ENCODE peak calls at places on chromosomes 12 and 14, in nine cellular contexts. G, V, C, U, R, B, S, W and T are unnamed samples.

GRCh38 chr14:68793734-68794129 is 865 bp upstream of the ZFP36L1 start:
- DNase-seq in V (no peak), R (no peak), U (no peak), G (no peak), C (peak), W (no peak), S (no peak), B (no peak), T (no peak)

GRCh38 chr12:54030889-54031860 is 1.7 kb upstream of the HOXC5 start:
- DNase-seq in U (no peak), B (no peak), V (peak), C (no peak), R (no peak), G (no peak), S (no peak), W (no peak), T (no peak)

GRCh38 chr14:100862277-100862676 is 36.4 kb downstream of the MEG3 start:
- DNase-seq in B (no peak), G (no peak), W (peak), U (no peak), R (no peak), V (peak), C (no peak), S (no peak), T (no peak)

GRCh38 chr12:49972641-49973360 is at the start of gene AQP6:
- DNase-seq in B (no peak), U (no peak), G (no peak), S (no peak), W (no peak), R (no peak), C (no peak), V (no peak), T (no peak)

GRCh38 chr14:74841230-74842207 is 34.4 kb downstream of the PROX2 start:
- DNase-seq in V (no peak), S (no peak), R (no peak), W (no peak), B (no peak), C (peak), G (peak), U (no peak), T (no peak)

GRCh38 chr14:51978566-51979398 is 10.6 kb upstream of the RTRAF start:
- DNase-seq in U (peak), R (peak), C (peak), S (peak), B (peak), G (peak), W (peak), V (peak), T (peak)

GRCh38 chr14:37116933-37117844 is 55.2 kb downstream of the SLC25A21 start:
- DNase-seq in R (peak), B (no peak), G (no peak), U (no peak), C (no peak), W (no peak), V (no peak), S (no peak), T (peak)

GRCh38 chr14:68254669-68255527 is 435.3 kb downstream of the RAD51B start:
- DNase-seq in G (no peak), C (no peak), W (no peak), S (no peak), R (no peak), B (no peak), V (no peak), U (no peak), T (no peak)

GRCh38 chr12:131912526-131913274 is 16.4 kb upstream of the PUS1 start:
- DNase-seq in U (no peak), W (no peak), V (peak), R (peak), S (no peak), B (no peak), C (no peak), G (no peak), T (peak)

GRCh38 chr14:28012629-28013415 is 753.8 kb upstream of the FOXG1 start:
- DNase-seq in C (no peak), S (no peak), W (no peak), U (no peak), G (no peak), R (peak), B (no peak), V (no peak), T (no peak)

GRCh38 chr14:99684356-99684952 is 356 bp downstream of the CYP46A1 start:
- DNase-seq in W (no peak), R (peak), V (no peak), G (no peak), B (no peak), S (no peak), U (no peak), C (no peak), T (no peak)

GRCh38 chr12:121789800-121790748 is 3.4 kb downstream of the RHOF start:
- DNase-seq in R (peak), U (peak), W (peak), C (peak), G (peak), B (peak), S (no peak), V (peak), T (no peak)

GRCh38 chr12:90152897-90153624 is 444.4 kb upstream of the ATP2B1 start:
- DNase-seq in R (no peak), S (no peak), V (no peak), C (no peak), B (no peak), U (no peak), G (no peak), W (no peak), T (no peak)

GRCh38 chr14:72962829-72963312 is 36.6 kb downstream of the DCAF4 start:
- DNase-seq in B (no peak), W (no peak), R (peak), C (no peak), G (no peak), V (no peak), S (no peak), U (no peak), T (peak)

GRCh38 chr12:24823808-24824515 is 124.9 kb downstream of the BCAT1 start:
- DNase-seq in U (no peak), R (no peak), V (no peak), S (no peak), W (no peak), G (no peak), C (peak), B (no peak), T (no peak)